ENCODE peak calls at places on chromosome 9, in seven cellular contexts. One of them, this sample, is unnamed.

GRCh38 chr9:136900988-136901515 is 14.7 kb downstream of the TRAF2 start:
- DNase-seq in mesendoderm: no peak
- DNase-seq in mesenchymal stem cell: no peak
- DNase-seq in trophoblast cell: peak; percentile 60
- DNase-seq in H1: no peak
- DNase-seq in neuronal stem cell: no peak
- DNase-seq in H9: no peak
- DNase-seq in this sample: no peak

GRCh38 chr9:72828281-72828731 is 124.5 kb downstream of the ALDH1A1 start:
- DNase-seq in neuronal stem cell: no peak
- DNase-seq in H1: no peak
- DNase-seq in mesenchymal stem cell: no peak
- DNase-seq in trophoblast cell: no peak
- DNase-seq in H9: no peak
- DNase-seq in mesendoderm: peak; percentile 40
- DNase-seq in this sample: no peak

GRCh38 chr9:114385412-114386181 is 2.2 kb downstream of the AKNA start:
- DNase-seq in trophoblast cell: peak; percentile 100
- DNase-seq in H9: peak; percentile 63
- DNase-seq in mesenchymal stem cell: peak; percentile 95
- DNase-seq in H1: no peak
- DNase-seq in mesendoderm: peak; percentile 80
- DNase-seq in neuronal stem cell: no peak
- DNase-seq in this sample: peak; percentile 95

GRCh38 chr9:37747271-37747753 is 6.3 kb upstream of the TRMT10B start:
- DNase-seq in H1: peak; percentile 70
- DNase-seq in mesenchymal stem cell: peak; percentile 78
- DNase-seq in H9: peak; percentile 60
- DNase-seq in mesendoderm: peak; percentile 69
- DNase-seq in neuronal stem cell: peak; percentile 45
- DNase-seq in trophoblast cell: peak; percentile 76
- DNase-seq in this sample: peak; percentile 78

GRCh38 chr9:129586647-129587046 is 34.3 kb downstream of the C9orf50 start:
- DNase-seq in mesenchymal stem cell: no peak
- DNase-seq in trophoblast cell: no peak
- DNase-seq in H1: no peak
- DNase-seq in mesendoderm: no peak
- DNase-seq in H9: no peak
- DNase-seq in neuronal stem cell: no peak
- DNase-seq in this sample: no peak

GRCh38 chr9:91197232-91198181 is 164.2 kb downstream of the AUH start:
- DNase-seq in trophoblast cell: peak; percentile 97
- DNase-seq in H1: no peak
- DNase-seq in H9: no peak
- DNase-seq in mesendoderm: peak; percentile 37
- DNase-seq in neuronal stem cell: no peak
- DNase-seq in mesenchymal stem cell: peak; percentile 96
- DNase-seq in this sample: peak; percentile 98

GRCh38 chr9:130262771-130263170 is 2.8 kb upstream of the HMCN2 start:
- DNase-seq in mesendoderm: no peak
- DNase-seq in H9: no peak
- DNase-seq in neuronal stem cell: no peak
- DNase-seq in trophoblast cell: no peak
- DNase-seq in mesenchymal stem cell: no peak
- DNase-seq in H1: no peak
- DNase-seq in this sample: no peak

GRCh38 chr9:91243029-91243428 is 118.7 kb downstream of the AUH start:
- DNase-seq in H9: no peak
- DNase-seq in mesendoderm: no peak
- DNase-seq in neuronal stem cell: no peak
- DNase-seq in trophoblast cell: no peak
- DNase-seq in H1: no peak
- DNase-seq in mesenchymal stem cell: no peak
- DNase-seq in this sample: no peak

GRCh38 chr9:29150606-29151005 is 1577.3 kb upstream of the C9orf72 start:
- DNase-seq in mesendoderm: no peak
- DNase-seq in trophoblast cell: peak; percentile 14
- DNase-seq in H9: no peak
- DNase-seq in neuronal stem cell: no peak
- DNase-seq in H1: no peak
- DNase-seq in mesenchymal stem cell: peak; percentile 6
- DNase-seq in this sample: no peak

GRCh38 chr9:134065720-134066419 is 2.0 kb downstream of the BRD3 start:
- DNase-seq in H1: no peak
- DNase-seq in mesenchymal stem cell: peak; percentile 81
- DNase-seq in trophoblast cell: peak; percentile 50
- DNase-seq in mesendoderm: peak; percentile 60
- DNase-seq in H9: peak; percentile 28
- DNase-seq in neuronal stem cell: no peak
- DNase-seq in this sample: peak; percentile 66

GRCh38 chr9:4262735-4263141 is 37.1 kb downstream of the GLIS3 start:
- DNase-seq in trophoblast cell: peak; percentile 86
- DNase-seq in mesendoderm: peak; percentile 96
- DNase-seq in H1: no peak
- DNase-seq in neuronal stem cell: no peak
- DNase-seq in H9: no peak
- DNase-seq in mesenchymal stem cell: peak; percentile 69
- DNase-seq in this sample: peak; percentile 87

GRCh38 chr9:86424246-86424891 is 70.2 kb upstream of the TUT7 start:
- DNase-seq in neuronal stem cell: no peak
- DNase-seq in mesenchymal stem cell: no peak
- DNase-seq in mesendoderm: no peak
- DNase-seq in H9: no peak
- DNase-seq in trophoblast cell: no peak
- DNase-seq in H1: no peak
- DNase-seq in this sample: peak; percentile 53

GRCh38 chr9:98097836-98098235 is 21.2 kb downstream of the TRIM14 start:
- DNase-seq in trophoblast cell: no peak
- DNase-seq in H1: no peak
- DNase-seq in mesenchymal stem cell: no peak
- DNase-seq in mesendoderm: no peak
- DNase-seq in neuronal stem cell: no peak
- DNase-seq in H9: no peak
- DNase-seq in this sample: no peak

GRCh38 chr9:106039151-106039935 is 345.0 kb downstream of the TMEM38B start:
- DNase-seq in mesendoderm: peak; percentile 13
- DNase-seq in H9: no peak
- DNase-seq in H1: no peak
- DNase-seq in trophoblast cell: peak; percentile 52
- DNase-seq in neuronal stem cell: no peak
- DNase-seq in mesenchymal stem cell: no peak
- DNase-seq in this sample: no peak

GRCh38 chr9:89919171-89919681 is 314.4 kb downstream of the GADD45G start:
- DNase-seq in H9: peak; percentile 88
- DNase-seq in mesendoderm: peak; percentile 95
- DNase-seq in H1: peak; percentile 86
- DNase-seq in neuronal stem cell: no peak
- DNase-seq in mesenchymal stem cell: no peak
- DNase-seq in trophoblast cell: peak; percentile 57
- DNase-seq in this sample: no peak

GRCh38 chr9:33130501-33130900 is 36.6 kb downstream of the B4GALT1 start:
- DNase-seq in neuronal stem cell: no peak
- DNase-seq in H1: no peak
- DNase-seq in H9: no peak
- DNase-seq in mesenchymal stem cell: peak; percentile 72
- DNase-seq in trophoblast cell: no peak
- DNase-seq in mesendoderm: no peak
- DNase-seq in this sample: peak; percentile 46

GRCh38 chr9:136403538-136403914 is 3.6 kb upstream of the SNAPC4 start:
- DNase-seq in H9: no peak
- DNase-seq in mesenchymal stem cell: no peak
- DNase-seq in H1: no peak
- DNase-seq in neuronal stem cell: no peak
- DNase-seq in trophoblast cell: no peak
- DNase-seq in mesendoderm: no peak
- DNase-seq in this sample: no peak

GRCh38 chr9:111148390-111148993 is 110.2 kb upstream of the LPAR1 start:
- DNase-seq in mesenchymal stem cell: peak; percentile 32
- DNase-seq in H1: no peak
- DNase-seq in trophoblast cell: peak; percentile 28
- DNase-seq in neuronal stem cell: no peak
- DNase-seq in H9: no peak
- DNase-seq in mesendoderm: no peak
- DNase-seq in this sample: peak; percentile 22

GRCh38 chr9:111148994-111149759 is 110.9 kb upstream of the LPAR1 start:
- DNase-seq in mesendoderm: peak; percentile 26
- DNase-seq in H1: no peak
- DNase-seq in neuronal stem cell: no peak
- DNase-seq in H9: no peak
- DNase-seq in trophoblast cell: no peak
- DNase-seq in mesenchymal stem cell: no peak
- DNase-seq in this sample: no peak

GRCh38 chr9:111147021-111147420 is 108.8 kb upstream of the LPAR1 start:
- DNase-seq in H9: no peak
- DNase-seq in mesenchymal stem cell: no peak
- DNase-seq in mesendoderm: no peak
- DNase-seq in H1: no peak
- DNase-seq in trophoblast cell: no peak
- DNase-seq in neuronal stem cell: no peak
- DNase-seq in this sample: no peak

GRCh38 chr9:111152614-111153013 is 114.3 kb upstream of the LPAR1 start:
- DNase-seq in trophoblast cell: no peak
- DNase-seq in mesenchymal stem cell: no peak
- DNase-seq in H1: no peak
- DNase-seq in neuronal stem cell: no peak
- DNase-seq in mesendoderm: no peak
- DNase-seq in H9: no peak
- DNase-seq in this sample: no peak

DNA sequence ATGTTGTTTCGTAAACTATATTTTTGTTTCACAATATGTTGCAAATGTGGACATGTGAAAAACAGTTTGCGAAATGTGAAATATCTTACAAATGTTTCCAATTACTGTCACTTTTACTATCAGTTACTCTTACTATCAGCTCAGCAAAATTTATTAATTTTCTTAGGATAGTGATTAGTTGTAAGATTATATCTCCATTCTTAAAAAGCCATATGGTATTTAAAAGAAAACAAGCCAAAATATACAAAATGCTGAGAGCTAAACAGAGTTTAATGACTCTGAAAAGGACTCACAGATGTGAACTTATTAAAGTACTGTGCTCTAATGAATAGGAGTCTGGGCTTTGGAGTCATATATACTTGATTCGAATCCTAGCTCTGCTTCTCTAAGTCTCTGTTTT is 112.0 kb upstream of the LPAR1 start:
- DNase-seq in H1: no peak
- DNase-seq in neuronal stem cell: no peak
- DNase-seq in mesendoderm: no peak
- DNase-seq in trophoblast cell: no peak
- DNase-seq in mesenchymal stem cell: no peak
- DNase-seq in H9: no peak
- DNase-seq in this sample: no peak
- H2AK5ac ChIP-seq in H1: no peak overlapping the region
- H2AK5ac ChIP-seq in neuronal stem cell: no peak overlapping the region
- H2AK5ac ChIP-seq in mesendoderm: no peak overlapping the region
- H2AK5ac ChIP-seq in trophoblast cell: no peak overlapping the region
- H2AK5ac ChIP-seq in mesenchymal stem cell: no peak overlapping the region
- H2AK5ac ChIP-seq in H9: no peak overlapping the region
- H2AK5ac ChIP-seq in this sample: no peak overlapping the region

DNA sequence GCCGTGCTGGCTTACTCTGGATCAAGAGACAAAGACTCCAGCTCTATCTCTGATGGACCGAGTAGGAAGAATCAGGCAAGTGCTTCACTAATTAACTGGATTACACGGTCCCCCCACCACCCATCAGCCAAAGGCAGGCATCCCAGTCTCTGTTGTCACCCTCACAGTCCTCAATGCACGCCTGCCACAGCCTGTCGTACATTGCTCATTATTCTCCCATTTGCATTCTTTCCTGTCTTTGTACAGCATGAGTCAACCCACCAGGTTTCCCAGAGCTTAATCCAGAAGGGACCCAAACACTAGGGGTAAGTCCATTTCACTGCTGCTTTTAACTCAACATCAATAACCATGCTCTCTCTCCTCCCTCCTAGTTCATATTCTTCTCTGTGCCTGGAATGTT is 44.4 kb downstream of the PCA3 start:
- DNase-seq in mesendoderm: no peak
- DNase-seq in H1: no peak
- DNase-seq in H9: no peak
- DNase-seq in trophoblast cell: no peak
- DNase-seq in mesenchymal stem cell: no peak
- DNase-seq in neuronal stem cell: no peak
- DNase-seq in this sample: no peak
- H2BK5ac ChIP-seq in mesendoderm: no peak overlapping the region
- H2BK5ac ChIP-seq in H1: no peak overlapping the region
- H2BK5ac ChIP-seq in H9: no peak overlapping the region
- H2BK5ac ChIP-seq in trophoblast cell: no peak overlapping the region
- H2BK5ac ChIP-seq in mesenchymal stem cell: no peak overlapping the region
- H2BK5ac ChIP-seq in neuronal stem cell: no peak overlapping the region
- H2BK5ac ChIP-seq in this sample: no peak overlapping the region

GRCh38 chr9:132756214-132756799 is 86.0 kb downstream of the GTF3C4 start:
- DNase-seq in trophoblast cell: peak; percentile 4
- DNase-seq in H1: no peak
- DNase-seq in neuronal stem cell: no peak
- DNase-seq in mesendoderm: no peak
- DNase-seq in H9: no peak
- DNase-seq in mesenchymal stem cell: no peak
- DNase-seq in this sample: no peak
- H2AK5ac ChIP-seq in trophoblast cell: no peak overlapping the region
- H2AK5ac ChIP-seq in H1: no peak overlapping the region
- H2AK5ac ChIP-seq in neuronal stem cell: no peak overlapping the region
- H2AK5ac ChIP-seq in mesendoderm: no peak overlapping the region
- H2AK5ac ChIP-seq in H9: no peak overlapping the region
- H2AK5ac ChIP-seq in mesenchymal stem cell: no peak overlapping the region
- H2AK5ac ChIP-seq in this sample: no peak overlapping the region

DNA sequence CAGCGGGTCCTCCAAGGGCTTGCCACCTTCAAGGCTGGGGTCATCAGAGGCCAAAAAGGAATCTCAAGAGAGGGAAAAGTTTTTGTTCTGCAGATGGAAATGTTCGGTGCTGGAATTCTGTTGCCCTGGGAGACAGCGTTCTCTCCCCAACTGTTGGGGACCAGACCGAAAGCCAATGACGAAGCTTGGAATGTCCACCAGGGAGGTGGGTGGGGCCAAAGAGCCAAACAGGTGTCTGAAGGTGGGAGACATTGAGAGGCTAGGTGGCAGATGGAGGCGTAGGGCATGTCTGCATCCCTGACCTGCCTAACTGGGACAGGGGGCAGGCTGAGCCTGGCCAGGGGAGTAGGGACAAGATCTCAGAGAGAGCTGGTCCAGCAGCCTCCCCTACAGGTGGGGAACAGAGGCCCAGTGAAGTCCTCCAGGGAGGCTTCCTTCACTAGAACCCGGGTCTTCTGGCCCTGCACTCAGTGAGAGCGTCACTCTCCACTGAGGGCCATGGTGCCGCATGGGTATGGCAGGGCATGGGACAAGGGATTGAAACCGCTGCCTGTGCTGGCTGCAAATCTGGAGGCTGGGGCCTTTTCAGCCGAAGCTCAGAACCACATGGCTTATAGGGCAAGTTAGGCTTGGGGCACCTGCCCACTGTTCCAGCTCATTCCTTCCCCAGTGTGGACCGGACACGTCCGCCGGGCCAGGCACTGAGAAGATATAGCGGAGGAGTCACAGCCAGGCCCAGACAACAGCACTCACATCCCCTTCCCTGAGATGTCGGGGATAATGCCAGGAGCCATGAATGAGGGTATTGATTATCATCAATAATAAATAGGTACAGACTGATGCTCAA is 5.0 kb upstream of the FAM78A start:
- DNase-seq in mesenchymal stem cell: no peak
- DNase-seq in trophoblast cell: no peak
- DNase-seq in H9: no peak
- DNase-seq in H1: no peak
- DNase-seq in mesendoderm: no peak
- DNase-seq in neuronal stem cell: no peak
- DNase-seq in this sample: no peak
- H2BK5ac ChIP-seq in mesenchymal stem cell: no peak overlapping the region
- H2BK5ac ChIP-seq in trophoblast cell: no peak overlapping the region
- H2BK5ac ChIP-seq in H9: no peak overlapping the region
- H2BK5ac ChIP-seq in H1: no peak overlapping the region
- H2BK5ac ChIP-seq in mesendoderm: no peak overlapping the region
- H2BK5ac ChIP-seq in neuronal stem cell: no peak overlapping the region
- H2BK5ac ChIP-seq in this sample: no peak overlapping the region

This sample was measured in IMR-90.